ENCODE peak calls at places on chromosomes 13 and 19, in seven cellular contexts. W is suprapubic skin, R is endothelial cell of umbilical vein, T is stomach, X is breast epithelium, Z is esophagus muscularis mucosa, P is transverse colon. L is an unnamed sample.

GRCh38 chr13:98190889-98191444 is 13.9 kb upstream of the RNF113B start:
- DNase-seq in W (no peak), R (no peak), T (no peak), X (no peak), Z (no peak), P (no peak), L (no peak)

GRCh38 chr13:82136880-82137279 is 1745.4 kb downstream of the SLITRK1 start:
- DNase-seq in W (no peak), R (no peak), T (no peak), X (no peak), Z (no peak), P (no peak), L (no peak)

GRCh38 chr19:33390120-33390907 is 16.8 kb downstream of the CEBPG start:
- DNase-seq in W (no peak), R (peak), T (no peak), X (peak), Z (no peak), P (peak), L (peak)

GRCh38 chr13:46544811-46545210 is 8.2 kb upstream of the LRCH1 start:
- DNase-seq in W (no peak), R (no peak), T (no peak), X (no peak), Z (no peak), P (no peak), L (no peak)

GRCh38 chr19:954672-955494 is 29.0 kb downstream of the ARID3A start:
- DNase-seq in W (no peak), R (no peak), T (no peak), X (no peak), Z (no peak), P (peak), L (no peak)

GRCh38 chr19:9818175-9818733 is 625 bp downstream of the FBXL12 start:
- DNase-seq in W (no peak), R (peak), T (no peak), X (no peak), Z (no peak), P (no peak), L (no peak)

GRCh38 chr13:101204270-101205011 is 211.9 kb downstream of the NALCN start:
- DNase-seq in W (no peak), R (no peak), T (no peak), X (no peak), Z (no peak), P (no peak), L (no peak)

GRCh38 chr19:48968813-48969218 is 3.7 kb downstream of the FTL start:
- DNase-seq in W (no peak), R (no peak), T (no peak), X (no peak), Z (no peak), P (no peak), L (no peak)

GRCh38 chr19:18274303-18274775 is at the start of gene IQCN:
- DNase-seq in W (no peak), R (no peak), T (peak), X (no peak), Z (no peak), P (peak), L (peak)

DNA sequence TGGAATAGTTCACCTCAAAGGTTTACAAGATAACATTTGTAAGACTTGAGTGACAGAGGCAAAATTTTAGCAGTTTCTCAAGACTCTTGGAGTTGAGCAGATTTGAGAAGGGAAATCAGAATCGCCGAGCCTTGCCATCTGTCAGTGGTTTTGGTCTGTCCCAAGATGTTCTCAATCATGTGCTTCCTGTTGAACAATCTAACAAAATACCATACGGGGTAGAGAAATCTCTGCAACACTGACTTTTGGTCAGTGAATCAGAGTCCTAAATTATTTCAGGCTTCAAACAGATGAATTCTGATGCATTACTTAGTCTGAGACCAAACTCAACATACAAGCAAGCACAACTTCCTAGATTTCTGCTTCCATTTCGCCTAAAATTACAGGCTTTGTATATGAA is 3.8 kb downstream of the KCTD12 start:
- DNase-seq in W (no peak), R (peak), T (no peak), X (no peak), Z (no peak), P (peak), L (peak)
- TF ChIP-seq POLR2AphosphoS5 in W (no peak), R (no peak), T (no peak), X (no peak), Z (peak), P (peak), L (peak)

DNA sequence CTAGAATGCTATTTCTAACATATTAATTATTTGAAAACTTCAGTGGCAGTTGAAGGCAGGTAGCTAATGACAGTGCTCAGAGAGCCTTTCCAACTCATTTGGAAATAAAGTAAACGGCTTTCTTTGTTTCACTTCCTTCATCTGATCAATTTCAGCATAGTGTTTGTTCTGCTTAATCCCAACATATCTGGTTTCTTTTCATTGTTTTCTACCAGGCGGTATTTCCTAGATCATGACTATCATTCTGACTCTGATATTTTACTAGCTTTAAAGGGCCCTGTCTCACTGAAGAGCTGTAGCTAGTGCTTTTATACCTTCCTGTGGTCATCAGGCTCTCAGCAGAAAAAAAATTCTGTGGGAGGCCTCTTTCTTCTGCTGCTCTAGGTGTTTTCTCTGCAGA is 178.6 kb downstream of the RBM26 start:
- DNase-seq in W (no peak), R (no peak), T (no peak), X (no peak), Z (no peak), P (no peak), L (no peak)
- H3K4me3 ChIP-seq in W (no peak), R (no peak), T (no peak), X (no peak), Z (no peak), P (no peak), L (no peak)

DNA sequence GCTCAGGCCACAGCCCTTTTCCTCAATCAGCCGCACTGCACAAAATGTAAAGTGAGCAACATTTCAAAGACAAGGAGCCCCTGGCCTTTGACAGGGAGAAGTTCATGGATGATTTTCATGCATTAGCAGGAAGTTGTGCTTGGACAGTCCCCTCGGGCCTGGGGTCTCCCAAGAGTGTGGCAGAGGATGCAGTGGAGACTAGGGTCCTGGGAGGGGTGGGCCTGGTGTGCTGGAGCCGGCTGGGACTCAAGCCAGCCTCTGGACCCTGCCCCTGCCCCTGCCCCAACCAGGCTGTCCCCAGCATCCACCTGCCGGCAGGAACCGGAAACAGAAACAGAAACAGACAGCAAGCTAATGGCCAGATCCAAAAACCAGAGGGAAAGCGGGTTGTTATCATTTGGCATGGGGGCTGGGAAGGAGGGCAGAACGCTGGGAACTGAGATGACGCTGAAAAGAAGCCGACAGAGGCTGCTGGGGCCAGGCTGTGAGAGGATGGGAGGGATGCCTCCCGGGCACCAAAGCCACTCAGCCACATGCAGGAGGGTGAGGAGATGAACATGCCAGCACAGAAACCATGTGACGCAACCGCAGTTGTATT is 2.3 kb downstream of the GAS6 start:
- DNase-seq in W (peak), R (no peak), T (no peak), X (peak), Z (no peak), P (no peak), L (no peak)
- TF ChIP-seq POLR2AphosphoS5 in W (no peak), R (no peak), T (no peak), X (no peak), Z (no peak), P (no peak), L (no peak)

DNA sequence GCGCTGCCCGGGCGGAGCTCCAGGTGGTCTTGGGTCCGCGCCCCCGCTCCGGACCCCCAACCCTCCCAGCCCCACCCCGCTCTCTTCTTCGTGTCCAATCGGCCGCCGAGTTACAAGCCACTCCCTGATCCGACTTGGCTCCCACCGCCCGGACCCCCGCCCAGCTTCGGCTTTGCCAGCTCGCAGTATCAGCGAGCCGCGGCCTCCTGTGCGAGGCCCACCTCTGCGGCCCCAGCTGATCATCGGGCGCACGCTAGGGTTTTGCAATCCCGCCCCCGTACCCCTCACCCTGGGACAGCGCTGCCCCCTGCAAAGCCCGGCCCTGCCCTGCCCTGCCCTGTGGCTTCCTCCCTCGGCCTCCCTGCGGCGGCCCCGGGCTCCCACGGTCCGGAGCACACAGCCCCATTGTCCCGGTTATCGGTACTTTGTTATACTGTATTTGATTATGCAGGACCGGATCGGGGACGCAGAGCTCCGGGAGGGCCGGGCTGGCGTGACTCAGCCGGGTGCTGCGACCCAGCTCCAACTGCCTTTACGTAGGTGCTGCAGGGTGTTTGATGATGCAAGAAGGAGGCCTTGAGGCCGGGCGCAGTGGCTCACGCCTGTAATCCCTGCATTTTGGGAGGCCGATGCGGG is 597 bp upstream of the LPAR2 start:
- DNase-seq in W (no peak), R (no peak), T (peak), X (peak), Z (no peak), P (peak), L (peak)
- H3K4me3 ChIP-seq in W (peak), R (no peak), T (peak), X (peak), Z (peak), P (peak), L (peak)

GRCh38 chr19:11489378-11489777 is 8.5 kb upstream of the ELAVL3 start:
- DNase-seq in W (no peak), R (no peak), T (no peak), X (no peak), Z (no peak), P (no peak), L (no peak)
- TF ChIP-seq POLR2AphosphoS5 in W (no peak), R (no peak), T (no peak), X (no peak), Z (no peak), P (no peak), L (no peak)

GRCh38 chr19:19710506-19710905 is 22.4 kb downstream of the ZNF14 start:
- DNase-seq in W (no peak), R (no peak), T (no peak), X (no peak), Z (no peak), P (no peak), L (no peak)
- H3K4me3 ChIP-seq in W (no peak), R (no peak), T (no peak), X (no peak), Z (no peak), P (no peak), L (no peak)

GRCh38 chr19:35381318-35381717 is 10.4 kb downstream of the GPR42 start:
- DNase-seq in W (peak), R (no peak), T (no peak), X (no peak), Z (no peak), P (no peak), L (no peak)

GRCh38 chr19:35381926-35382325 is 11.1 kb downstream of the GPR42 start:
- DNase-seq in W (peak), R (no peak), T (no peak), X (no peak), Z (peak), P (no peak), L (no peak)

GRCh38 chr19:35378356-35378755 is 7.5 kb downstream of the GPR42 start:
- DNase-seq in W (no peak), R (no peak), T (no peak), X (no peak), Z (peak), P (no peak), L (no peak)

GRCh38 chr19:35380450-35381124 is 9.7 kb downstream of the GPR42 start:
- DNase-seq in W (peak), R (no peak), T (peak), X (no peak), Z (peak), P (no peak), L (no peak)

GRCh38 chr19:35379992-35380391 is 9.1 kb downstream of the GPR42 start:
- DNase-seq in W (peak), R (no peak), T (peak), X (no peak), Z (peak), P (no peak), L (no peak)
- TF ChIP-seq POLR2AphosphoS5 in W (no peak), R (no peak), T (no peak), X (no peak), Z (no peak), P (no peak), L (no peak)

DNA sequence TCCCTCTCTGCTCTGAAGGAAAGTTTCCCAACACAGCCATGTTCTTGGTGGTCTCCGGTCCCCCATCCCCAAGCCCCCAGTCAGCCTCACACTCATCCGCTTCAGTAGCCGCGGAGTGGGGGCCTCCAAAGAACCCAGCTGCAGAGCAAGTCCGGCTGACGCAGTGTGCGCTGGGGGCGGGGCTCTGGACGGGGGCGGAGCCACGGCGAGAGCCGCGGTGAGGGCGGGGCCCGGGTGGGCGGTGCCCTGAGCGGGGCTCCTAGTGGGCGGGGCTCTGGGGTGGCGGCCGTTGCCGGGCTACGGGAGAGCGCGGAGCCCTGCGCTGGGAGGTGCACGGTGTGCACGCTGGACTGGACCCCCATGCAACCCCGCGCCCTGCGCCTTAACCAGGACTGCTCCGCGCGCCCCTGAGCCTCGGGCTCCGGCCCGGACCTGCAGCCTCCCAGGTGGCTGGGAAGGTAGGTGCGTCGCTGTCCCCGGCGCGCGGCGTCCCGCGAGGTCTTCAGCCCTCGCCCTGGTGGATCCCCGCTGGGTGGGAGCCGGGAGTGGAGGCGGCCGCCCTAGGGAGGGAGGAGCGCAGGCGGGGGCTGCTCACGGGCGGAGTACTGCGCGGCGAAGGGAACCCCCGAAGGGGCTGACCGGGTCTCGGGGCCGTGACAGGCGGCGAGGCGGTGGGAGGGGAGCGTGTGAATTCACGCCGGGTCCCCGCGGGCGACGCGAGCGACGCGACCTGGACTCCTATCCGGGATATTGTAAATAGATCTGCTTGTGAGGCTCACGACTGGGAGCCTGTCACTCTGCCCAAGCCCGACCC is 9.1 kb downstream of the TNFRSF19 start:
- DNase-seq in W (peak), R (peak), T (peak), X (peak), Z (peak), P (peak), L (peak)
- H3K4me3 ChIP-seq in W (peak), R (peak), T (peak), X (peak), Z (peak), P (peak), L (peak)

DNA sequence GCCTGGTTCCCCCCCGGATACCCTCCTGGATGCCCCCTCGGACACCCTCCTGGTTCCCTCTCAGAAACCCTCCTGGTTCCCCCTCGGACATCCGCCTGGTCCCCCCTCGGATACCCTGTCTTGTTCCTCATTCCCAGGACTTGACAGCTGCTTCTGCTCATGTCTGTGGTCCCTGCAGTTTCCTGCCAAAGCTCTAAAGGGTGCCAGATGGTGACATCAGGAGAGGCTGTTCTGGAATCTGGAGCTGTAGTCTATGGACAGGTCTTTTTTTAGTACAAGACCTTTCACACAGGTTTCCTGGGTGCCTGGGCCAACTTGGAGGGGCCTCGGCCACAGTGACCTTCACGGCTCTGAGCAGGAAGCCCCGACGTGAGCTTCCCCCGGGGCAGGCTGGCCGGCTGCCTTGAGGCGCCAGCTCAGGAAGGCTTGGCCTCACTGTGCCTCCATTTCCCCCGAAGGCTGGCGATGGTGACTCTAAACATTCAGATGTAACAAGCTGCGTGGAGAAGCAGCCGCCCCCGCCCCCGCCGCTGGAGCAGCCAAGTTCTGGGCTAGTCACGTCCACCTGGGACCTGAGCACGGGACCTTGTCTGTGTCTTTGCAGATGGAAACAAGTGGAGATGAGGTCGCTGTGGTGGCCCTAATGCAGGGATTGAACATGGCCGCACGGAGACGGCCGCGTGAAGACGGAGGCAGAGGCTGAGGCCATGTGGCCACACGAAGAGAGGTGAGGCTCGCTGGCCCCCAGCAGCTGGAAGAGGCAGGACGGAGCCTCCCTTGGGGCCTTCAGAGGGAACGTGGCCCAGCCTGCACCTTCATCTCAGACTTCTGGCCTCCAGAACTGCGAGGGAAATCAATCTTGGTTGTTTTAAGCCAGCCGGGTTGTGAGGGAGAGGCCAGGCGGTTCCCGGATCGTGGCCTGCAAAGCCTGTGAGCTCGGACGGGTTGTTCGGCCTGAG is 12.7 kb downstream of the SGTA start:
- DNase-seq in W (no peak), R (no peak), T (no peak), X (no peak), Z (no peak), P (peak), L (no peak)
- TF ChIP-seq POLR2AphosphoS5 in W (no peak), R (no peak), T (no peak), X (no peak), Z (peak), P (peak), L (no peak)

GRCh38 chr13:77544365-77544764 is 8.9 kb downstream of the SCEL start:
- DNase-seq in W (no peak), R (peak), T (peak), X (peak), Z (peak), P (peak), L (no peak)
- H3K4me3 ChIP-seq in W (no peak), R (no peak), T (no peak), X (no peak), Z (no peak), P (no peak), L (no peak)